ENCODE peak calls at places on chromosomes 4 and X, in four cellular contexts. One of them, this sample, is unnamed.

GRCh38 chr4:168811207-168811606 is 198.8 kb downstream of the CBR4 start:
- DNase-seq in memory B cell: no peak
- DNase-seq in activated naive CD8-positive, alpha-beta T cell treated with anti-CD3 and anti-CD28 coated beads, Interleukin-2, amount 50 U/mL, for 24 hours: no peak
- DNase-seq in aorta: no peak
- DNase-seq in this sample: no peak

GRCh38 chr4:105630670-105631655 is 77.5 kb downstream of the INTS12 start:
- DNase-seq in aorta: no peak
- DNase-seq in memory B cell: no peak
- DNase-seq in activated naive CD8-positive, alpha-beta T cell treated with anti-CD3 and anti-CD28 coated beads, Interleukin-2, amount 50 U/mL, for 24 hours: no peak
- DNase-seq in this sample: no peak

GRCh38 chr4:188428935-188429334 is 289.7 kb downstream of the TRIML1 start:
- DNase-seq in aorta: no peak
- DNase-seq in memory B cell: no peak
- DNase-seq in activated naive CD8-positive, alpha-beta T cell treated with anti-CD3 and anti-CD28 coated beads, Interleukin-2, amount 50 U/mL, for 24 hours: no peak
- DNase-seq in this sample: no peak

GRCh38 chr4:7369511-7369910 is 65.2 kb downstream of the PSAPL1 start:
- DNase-seq in aorta: peak
- DNase-seq in activated naive CD8-positive, alpha-beta T cell treated with anti-CD3 and anti-CD28 coated beads, Interleukin-2, amount 50 U/mL, for 24 hours: no peak
- DNase-seq in memory B cell: no peak
- DNase-seq in this sample: no peak

GRCh38 chr4:82954212-82954611 is 53.7 kb downstream of the THAP9 start:
- DNase-seq in aorta: no peak
- DNase-seq in activated naive CD8-positive, alpha-beta T cell treated with anti-CD3 and anti-CD28 coated beads, Interleukin-2, amount 50 U/mL, for 24 hours: no peak
- DNase-seq in memory B cell: no peak
- DNase-seq in this sample: peak

GRCh38 chrX:107625776-107626175 is 2.5 kb upstream of the PRPS1 start:
- DNase-seq in memory B cell: no peak
- DNase-seq in aorta: no peak
- DNase-seq in activated naive CD8-positive, alpha-beta T cell treated with anti-CD3 and anti-CD28 coated beads, Interleukin-2, amount 50 U/mL, for 24 hours: no peak
- DNase-seq in this sample: no peak

GRCh38 chrX:86171366-86171765 is 23.1 kb downstream of the DACH2 start:
- DNase-seq in aorta: no peak
- DNase-seq in activated naive CD8-positive, alpha-beta T cell treated with anti-CD3 and anti-CD28 coated beads, Interleukin-2, amount 50 U/mL, for 24 hours: no peak
- DNase-seq in memory B cell: no peak
- DNase-seq in this sample: peak

GRCh38 chrX:134548844-134549205 is 88.9 kb downstream of the HPRT1 start:
- DNase-seq in aorta: no peak
- DNase-seq in activated naive CD8-positive, alpha-beta T cell treated with anti-CD3 and anti-CD28 coated beads, Interleukin-2, amount 50 U/mL, for 24 hours: no peak
- DNase-seq in memory B cell: no peak
- DNase-seq in this sample: no peak

GRCh38 chrX:31323658-31324057 is 251.8 kb upstream of the FTHL17 start:
- DNase-seq in aorta: no peak
- DNase-seq in memory B cell: no peak
- DNase-seq in activated naive CD8-positive, alpha-beta T cell treated with anti-CD3 and anti-CD28 coated beads, Interleukin-2, amount 50 U/mL, for 24 hours: no peak
- DNase-seq in this sample: no peak

This sample was measured in choroid plexus epithelial cell.